ENCODE peak calls at places on chromosome 17, in four cellular contexts. W is uterus, Z is GM23338, D is A549. R is an unnamed sample.

GRCh38 chr17:63881935-63882601 is at the start of gene GH2:
- DNase-seq in W (peak; percentile 28), Z (peak; percentile 82), D (peak; percentile 91), R (peak; percentile 13)

GRCh38 chr17:5110816-5111215 is 862 bp downstream of the ZNF232 start:
- DNase-seq in W (no peak), Z (peak; percentile 27), D (no peak), R (no peak)

GRCh38 chr17:11935734-11936406 is 61.4 kb downstream of the ZNF18 start:
- DNase-seq in W (no peak), Z (peak; percentile 80), D (no peak), R (peak; percentile 34)

GRCh38 chr17:68963958-68964357 is 8.8 kb upstream of the ABCA8 start:
- DNase-seq in W (no peak), Z (no peak), D (no peak), R (no peak)

GRCh38 chr17:50361561-50362480 is 11.2 kb downstream of the MRPL27 start:
- DNase-seq in W (no peak), Z (peak; percentile 84), D (peak; percentile 93), R (peak; percentile 29)

GRCh38 chr17:27423651-27424050 is 32.6 kb upstream of the KSR1 start:
- DNase-seq in W (no peak), Z (no peak), D (no peak), R (no peak)

GRCh38 chr17:7475764-7476422 is 3.5 kb downstream of the ZBTB4 start:
- DNase-seq in W (peak; percentile 59), Z (no peak), D (no peak), R (no peak)

GRCh38 chr17:68255731-68256538 is 8.1 kb downstream of the AMZ2 start:
- DNase-seq in W (no peak), Z (no peak), D (no peak), R (no peak)

GRCh38 chr17:19311421-19312215 is 50.9 kb downstream of the B9D1 start:
- DNase-seq in W (no peak), Z (no peak), D (no peak), R (no peak)

GRCh38 chr17:34733351-34733750 is 154.0 kb downstream of the TMEM132E start:
- DNase-seq in W (no peak), Z (no peak), D (no peak), R (no peak)

GRCh38 chr17:49887086-49887743 is 39.3 kb upstream of the TAC4 start:
- DNase-seq in W (no peak), Z (peak; percentile 80), D (no peak), R (no peak)

GRCh38 chr17:58340623-58340876 is 11.5 kb downstream of the SUPT4H1 start:
- DNase-seq in W (no peak), Z (no peak), D (no peak), R (no peak)

DNA sequence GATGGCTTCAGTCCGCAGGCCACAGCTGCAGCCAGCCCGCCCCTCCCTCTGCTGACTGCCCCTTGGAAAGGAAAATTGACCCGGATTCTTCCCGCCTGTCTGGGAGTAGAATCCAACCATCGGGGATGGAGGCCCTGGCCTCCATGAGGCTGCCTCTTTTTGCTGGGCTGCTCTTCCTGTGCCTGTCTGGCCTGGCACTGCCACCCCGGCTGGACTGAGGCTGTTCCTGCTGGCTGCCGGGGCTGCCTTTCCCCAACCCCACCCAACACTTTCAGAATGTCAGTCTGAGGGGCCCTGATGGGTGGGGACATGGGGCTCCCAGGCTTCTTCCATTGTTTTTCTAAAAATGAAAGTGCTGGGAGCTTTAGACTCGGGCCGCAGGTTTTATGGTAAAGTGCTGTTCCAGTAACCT is 7.3 kb downstream of the BAHCC1 start:
- DNase-seq in W (no peak), Z (no peak), D (no peak), R (no peak)
- H3K4me3 ChIP-seq in W (no peak overlapping the region), Z (no peak overlapping the region), D (no peak overlapping the region), R (no peak overlapping the region)

GRCh38 chr17:6429266-6429665 is 5.7 kb downstream of the AIPL1 start:
- DNase-seq in W (no peak), Z (no peak), D (no peak), R (no peak)

GRCh38 chr17:6428207-6428965 is 6.5 kb downstream of the AIPL1 start:
- DNase-seq in W (no peak), Z (no peak), D (no peak), R (no peak)

GRCh38 chr17:6426356-6427101 is 8.4 kb downstream of the AIPL1 start:
- DNase-seq in W (no peak), Z (no peak), D (no peak), R (no peak)

GRCh38 chr17:6425407-6425806 is 9.5 kb downstream of the AIPL1 start:
- DNase-seq in W (no peak), Z (no peak), D (no peak), R (no peak)

DNA sequence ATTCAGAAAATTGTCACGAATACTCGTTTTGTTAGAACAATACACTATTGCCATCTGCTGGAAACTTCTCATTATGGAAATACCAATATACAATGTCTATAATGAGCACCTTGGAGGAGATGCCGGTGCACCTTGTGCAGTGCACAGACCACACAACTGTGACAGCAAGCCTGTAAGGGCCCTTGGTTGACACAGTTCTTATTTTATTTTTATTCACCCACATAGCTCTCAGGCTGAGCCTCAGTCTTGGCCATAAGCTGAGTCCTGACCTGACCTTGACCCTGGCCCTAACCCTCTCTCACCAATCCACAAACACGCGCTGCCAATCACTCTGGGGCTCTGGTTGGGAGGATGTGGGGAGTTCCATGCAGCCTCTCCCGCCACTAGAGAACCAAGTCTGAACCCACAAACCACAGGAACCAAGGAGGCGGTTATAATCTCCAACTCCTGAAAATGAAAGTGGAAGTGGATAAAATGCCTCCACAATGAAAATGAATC is 7.6 kb downstream of the AIPL1 start:
- DNase-seq in W (no peak), Z (no peak), D (no peak), R (peak; percentile 41)
- TF ChIP-seq CTCF in W (no peak), Z (no peak), D (peak; percentile 39), R (no peak)

GRCh38 chr17:79022507-79022991 is 1.4 kb upstream of the C1QTNF1 start:
- DNase-seq in W (peak; percentile 25), Z (no peak), D (no peak), R (no peak)

GRCh38 chr17:79024901-79025737 is 1.1 kb downstream of the C1QTNF1 start:
- DNase-seq in W (peak; percentile 27), Z (no peak), D (no peak), R (no peak)

GRCh38 chr17:79023886-79024771 is at the start of gene C1QTNF1:
- DNase-seq in W (peak; percentile 62), Z (peak; percentile 87), D (peak; percentile 96), R (no peak)

GRCh38 chr17:79020631-79021301 is 3.2 kb upstream of the C1QTNF1 start:
- DNase-seq in W (peak; percentile 3), Z (no peak), D (no peak), R (no peak)

GRCh38 chr17:79023180-79023705 is 726 bp upstream of the C1QTNF1 start:
- DNase-seq in W (peak; percentile 7), Z (peak; percentile 31), D (no peak), R (no peak)
- H3K4me3 ChIP-seq in W (no peak overlapping the region), Z (peak overlapping the region; percentile 92), D (peak overlapping the region; percentile 63), R (no peak overlapping the region)

GRCh38 chr17:55304171-55304859 is 39.6 kb downstream of the HLF start:
- DNase-seq in W (no peak), Z (no peak), D (no peak), R (no peak)

GRCh38 chr17:55302407-55302787 is 37.6 kb downstream of the HLF start:
- DNase-seq in W (no peak), Z (no peak), D (no peak), R (no peak)

GRCh38 chr17:55303008-55303493 is 38.3 kb downstream of the HLF start:
- DNase-seq in W (no peak), Z (no peak), D (no peak), R (no peak)

GRCh38 chr17:55305321-55306087 is 40.7 kb downstream of the HLF start:
- DNase-seq in W (no peak), Z (peak; percentile 29), D (no peak), R (no peak)

GRCh38 chr17:55303701-55304145 is 39.0 kb downstream of the HLF start:
- DNase-seq in W (no peak), Z (no peak), D (no peak), R (no peak)
- TF ChIP-seq CTCF in W (no peak), Z (no peak), D (peak; percentile 10), R (no peak)

GRCh38 chr17:35931794-35932419 is 1.3 kb upstream of the RDM1 start:
- DNase-seq in W (peak; percentile 17), Z (no peak), D (no peak), R (peak; percentile 13)
- H3K4me3 ChIP-seq in W (no peak overlapping the region), Z (no peak overlapping the region), D (no peak overlapping the region), R (no peak overlapping the region)

DNA sequence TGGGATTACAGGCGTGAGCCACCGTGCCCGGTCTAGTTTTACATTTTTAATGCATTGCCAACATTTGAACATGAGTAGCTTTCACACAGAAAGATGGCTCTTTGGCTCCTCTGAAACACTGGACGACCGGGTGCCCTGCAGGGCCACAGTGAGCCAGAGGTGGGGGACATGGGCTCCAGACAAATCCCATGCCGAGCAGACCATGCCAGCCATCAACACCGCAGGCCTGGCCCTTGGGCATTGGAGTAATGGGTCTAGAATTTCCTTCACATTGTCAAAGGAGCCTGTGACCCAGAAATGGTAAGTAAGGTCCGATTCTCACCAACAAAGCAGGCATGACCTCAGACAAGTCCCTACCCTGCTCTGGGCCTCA is 21.4 kb upstream of the MPRIP start:
- DNase-seq in W (no peak), Z (no peak), D (no peak), R (no peak)
- TF ChIP-seq CTCF in W (no peak), Z (no peak), D (no peak), R (no peak)

GRCh38 chr17:45147581-45148182 is 593 bp upstream of the HEXIM1 start:
- DNase-seq in W (peak; percentile 83), Z (peak; percentile 95), D (peak; percentile 83), R (peak; percentile 93)

GRCh38 chr17:45149669-45150603 is 1.7 kb downstream of the HEXIM1 start:
- DNase-seq in W (peak; percentile 75), Z (peak; percentile 59), D (peak; percentile 35), R (no peak)

GRCh38 chr17:45148183-45149036 is at the start of gene HEXIM1:
- DNase-seq in W (peak; percentile 99), Z (peak; percentile 100), D (peak; percentile 99), R (peak; percentile 99)

GRCh38 chr17:45149037-45149668 is 878 bp downstream of the HEXIM1 start:
- DNase-seq in W (peak; percentile 89), Z (peak; percentile 93), D (peak; percentile 93), R (no peak)

GRCh38 chr17:45150911-45151809 is 2.9 kb downstream of the HEXIM1 start:
- DNase-seq in W (no peak), Z (no peak), D (no peak), R (no peak)
- H3K4me3 ChIP-seq in W (peak overlapping the region; percentile 71), Z (peak overlapping the region; percentile 95), D (peak overlapping the region; percentile 74), R (peak overlapping the region; percentile 78)

GRCh38 chr17:75752405-75753192 is 12.4 kb downstream of the GALK1 start:
- DNase-seq in W (no peak), Z (no peak), D (no peak), R (no peak)
- TF ChIP-seq CTCF in W (no peak), Z (peak; percentile 18), D (no peak), R (no peak)

GRCh38 chr17:42547698-42548069 is 5.0 kb upstream of the HSD17B1 start:
- DNase-seq in W (no peak), Z (no peak), D (no peak), R (no peak)
- H3K4me3 ChIP-seq in W (no peak overlapping the region), Z (peak overlapping the region; percentile 72), D (peak overlapping the region; percentile 51), R (no peak overlapping the region)

R was measured in astrocyte of the cerebellum.